ENCODE peak calls at places on chromosomes 16 and 17, in ten cellular contexts. T is tibial nerve; O is mucosa of descending colon; Q is transverse colon; L is BE2C; U is pancreas; A is upper lobe of right lung; V is Caco-2; C is GM20000; R is CD4-positive, alpha-beta T cell. W is an unnamed sample.

GRCh38 chr16:75304521-75305363 is 53.3 kb upstream of the BCAR1 start:
- DNase-seq in Q (peak), L (peak), R (no peak), T (no peak), C (no peak), U (peak), O (peak), A (no peak), V (peak), W (no peak)

GRCh38 chr16:55118701-55119260 is 188.1 kb downstream of the IRX5 start:
- DNase-seq in L (no peak), U (no peak), A (no peak), R (no peak), V (no peak), O (no peak), Q (no peak), T (no peak), C (no peak), W (no peak)

GRCh38 chr17:79540306-79540705 is 70.5 kb downstream of the RBFOX3 start:
- DNase-seq in Q (no peak), V (no peak), T (no peak), C (no peak), O (no peak), A (no peak), L (no peak), U (no peak), R (no peak), W (no peak)

GRCh38 chr17:50865060-50865867 is 890 bp downstream of the TOB1 start:
- DNase-seq in V (peak), T (peak), Q (peak), O (peak), U (peak), L (peak), R (peak), C (peak), A (peak), W (peak)

GRCh38 chr16:17271687-17272086 is 199.1 kb downstream of the XYLT1 start:
- DNase-seq in Q (peak), A (no peak), C (no peak), T (peak), U (peak), R (no peak), V (no peak), L (peak), O (peak), W (no peak)

GRCh38 chr16:51148674-51149228 is 2.3 kb downstream of the SALL1 start:
- DNase-seq in L (no peak), R (no peak), U (no peak), V (no peak), O (no peak), Q (no peak), C (no peak), T (no peak), A (no peak), W (no peak)

GRCh38 chr16:15493416-15494181 is 59.2 kb downstream of the BMERB1 start:
- DNase-seq in Q (no peak), L (no peak), V (no peak), R (no peak), C (no peak), T (no peak), U (no peak), A (no peak), O (no peak), W (no peak)

GRCh38 chr17:7982171-7982570 is 20.2 kb upstream of the GUCY2D start:
- DNase-seq in A (no peak), V (no peak), C (no peak), R (no peak), Q (no peak), L (no peak), O (no peak), T (no peak), U (no peak), W (no peak)

GRCh38 chr16:66728804-66729203 is 22.6 kb downstream of the DYNC1LI2 start:
- DNase-seq in V (no peak), A (no peak), U (no peak), Q (no peak), O (no peak), R (no peak), C (no peak), T (no peak), L (no peak), W (no peak)

GRCh38 chr17:13256545-13256944 is 238.7 kb upstream of the ELAC2 start:
- DNase-seq in V (no peak), O (no peak), Q (no peak), L (no peak), T (no peak), A (no peak), C (no peak), R (no peak), U (no peak), W (no peak)

GRCh38 chr16:23339781-23340180 is 37.7 kb downstream of the SCNN1B start:
- DNase-seq in A (no peak), O (no peak), U (no peak), L (no peak), C (no peak), T (no peak), Q (no peak), R (no peak), V (no peak), W (no peak)

GRCh38 chr16:80319181-80319580 is 221.6 kb upstream of the DYNLRB2 start:
- DNase-seq in V (no peak), C (no peak), O (peak), U (no peak), A (no peak), Q (no peak), L (no peak), T (no peak), R (no peak), W (no peak)

GRCh38 chr17:45413498-45413923 is 19.2 kb downstream of the ARHGAP27 start:
- DNase-seq in O (peak), V (no peak), U (no peak), R (no peak), A (peak), T (no peak), L (no peak), C (peak), Q (peak), W (no peak)

GRCh38 chr16:88638323-88639230 is at the start of gene IL17C:
- DNase-seq in V (no peak), O (peak), L (no peak), C (no peak), U (peak), R (no peak), A (no peak), Q (peak), T (no peak), W (no peak)

GRCh38 chr16:30350134-30350871 is 4.8 kb downstream of the CD2BP2 start:
- DNase-seq in Q (peak), A (no peak), C (peak), L (no peak), V (no peak), T (no peak), U (no peak), R (no peak), O (no peak), W (no peak)

GRCh38 chr16:10565167-10565566 is 15.2 kb downstream of the EMP2 start:
- DNase-seq in A (no peak), T (no peak), V (no peak), R (no peak), Q (no peak), O (no peak), U (no peak), L (no peak), C (no peak), W (no peak)

GRCh38 chr17:72560303-72561247 is 439.8 kb downstream of the SOX9 start:
- DNase-seq in A (peak), L (peak), T (no peak), O (peak), C (peak), Q (peak), U (no peak), R (peak), V (peak), W (no peak)

GRCh38 chr16:81625544-81626152 is 153.4 kb upstream of the PLCG2 start:
- DNase-seq in O (no peak), L (no peak), U (peak), C (peak), T (no peak), A (no peak), V (no peak), Q (peak), R (no peak), W (no peak)

GRCh38 chr17:78722101-78722761 is 59.8 kb downstream of the CYTH1 start:
- DNase-seq in C (peak), R (no peak), V (no peak), T (no peak), L (peak), A (peak), Q (peak), O (no peak), U (no peak), W (no peak)

GRCh38 chr16:71894921-71895678 is at the start of gene IST1:
- DNase-seq in R (peak), A (peak), Q (peak), L (peak), U (peak), V (peak), C (peak), T (peak), O (peak), W (peak)
- TF ChIP-seq CTCF in R (no peak), A (no peak), Q (no peak), L (no peak), U (no peak), V (no peak), C (no peak), T (peak), O (no peak), W (no peak)

GRCh38 chr17:58631523-58632323 is 60.1 kb downstream of the TEX14 start:
- DNase-seq in Q (peak), T (peak), V (peak), C (peak), A (peak), U (peak), L (peak), O (peak), R (peak), W (peak)
- TF ChIP-seq CTCF in Q (peak), T (peak), V (peak), C (no peak), A (peak), U (no peak), L (peak), O (peak), R (no peak), W (peak)

DNA sequence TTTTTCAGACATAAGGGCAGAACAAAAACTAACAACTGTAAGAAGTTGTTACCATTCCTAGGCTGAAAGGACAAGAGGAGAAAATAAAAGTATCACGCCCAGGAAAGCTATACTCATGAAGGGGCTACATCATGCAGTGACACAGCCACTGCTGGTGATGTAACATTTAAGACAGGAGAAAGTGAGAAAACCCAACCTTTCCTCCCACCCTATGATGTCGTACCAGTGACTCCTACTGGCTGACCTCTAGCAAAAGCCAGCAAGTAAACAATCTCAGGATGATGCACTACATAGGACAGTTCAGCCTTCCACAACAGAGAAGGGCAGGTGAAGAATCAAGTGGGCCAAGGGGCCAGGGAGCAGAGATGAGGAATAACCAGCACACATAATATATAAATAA is 14.0 kb upstream of the OR1E2 start:
- DNase-seq in V (peak), A (no peak), L (no peak), Q (no peak), R (no peak), O (peak), U (no peak), T (no peak), C (no peak), W (no peak)
- TF ChIP-seq CTCF in V (no peak), A (no peak), L (peak), Q (no peak), R (no peak), O (no peak), U (no peak), T (no peak), C (no peak), W (no peak)

DNA sequence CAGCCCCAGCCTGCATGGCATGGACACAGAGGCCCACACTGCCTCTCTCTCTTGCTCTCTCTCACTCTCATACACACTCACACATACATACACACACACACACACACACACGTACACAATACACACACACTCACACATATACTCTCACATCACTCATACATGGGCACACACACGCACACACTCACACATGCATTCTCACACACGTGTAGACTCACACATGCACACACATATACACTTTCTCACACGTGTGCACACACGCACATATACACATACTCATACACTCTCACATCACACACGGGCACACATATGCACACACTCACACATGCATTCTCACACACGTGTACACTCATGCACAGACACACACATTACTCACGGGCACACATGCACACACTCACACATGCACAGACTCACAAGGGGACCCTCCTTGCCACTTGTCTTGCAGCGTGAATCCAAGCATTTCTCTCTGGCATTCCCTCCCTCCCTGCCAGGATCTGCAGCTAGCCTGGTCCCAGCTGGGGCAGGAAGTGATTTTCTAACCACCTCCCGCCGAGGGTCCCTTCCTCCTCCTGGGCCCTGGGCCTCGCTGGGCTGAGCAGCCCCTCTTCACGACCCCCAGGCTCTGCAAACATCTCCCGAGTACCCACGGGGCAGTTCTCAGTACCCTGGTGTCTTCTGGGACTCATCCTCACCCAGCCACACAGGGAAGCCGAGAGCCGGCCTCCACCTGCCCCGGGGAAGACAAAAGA is 37.5 kb downstream of the IL21R start:
- DNase-seq in U (no peak), R (no peak), C (no peak), T (no peak), A (peak), V (no peak), L (no peak), O (no peak), Q (no peak), W (no peak)
- TF ChIP-seq CTCF in U (no peak), R (no peak), C (no peak), T (no peak), A (no peak), V (no peak), L (no peak), O (no peak), Q (no peak), W (no peak)

GRCh38 chr17:15171433-15172047 is 93.6 kb downstream of the PMP22 start:
- DNase-seq in T (peak), C (peak), V (peak), L (peak), Q (peak), U (peak), A (peak), O (peak), R (no peak), W (peak)
- TF ChIP-seq CTCF in T (peak), C (no peak), V (peak), L (peak), Q (peak), U (peak), A (peak), O (peak), R (peak), W (peak)

W was measured in type B pancreatic cell.